ENCODE peak calls at places on chromosome 11, in four cellular contexts. E is CD4-positive, alpha-beta memory T cell; R is heart right ventricle; P is Peyer's patch. G is an unnamed sample.
A peak's percentile ranks its signal among the peaks of the same experiment; 100 is the strongest.

GRCh38 chr11:111282663-111283062 is 15.7 kb upstream of the POU2AF3 start:
- DNase-seq in E (no peak), R (no peak), P (no peak), G (no peak)

GRCh38 chr11:133894956-133895549 is 49.7 kb upstream of the SPATA19 start:
- DNase-seq in E (no peak), R (no peak), P (no peak), G (peak; percentile 15)

GRCh38 chr11:14018441-14018840 is 55.9 kb downstream of the SPON1 start:
- DNase-seq in E (no peak), R (no peak), P (no peak), G (no peak)

GRCh38 chr11:111836766-111837165 is 34.6 kb downstream of the ALG9 start:
- DNase-seq in E (no peak), R (no peak), P (no peak), G (no peak)

GRCh38 chr11:32072872-32073661 is 17.8 kb upstream of the RCN1 start:
- DNase-seq in E (no peak), R (no peak), P (no peak), G (no peak)

GRCh38 chr11:75148436-75148983 is 2.4 kb upstream of the SLCO2B1 start:
- DNase-seq in E (no peak), R (no peak), P (no peak), G (no peak)

GRCh38 chr11:66002648-66003225 is 434 bp downstream of the BANF1 start:
- DNase-seq in E (no peak), R (no peak), P (no peak), G (peak; percentile 70)

GRCh38 chr11:68255526-68255925 is 16.2 kb downstream of the C11orf24 start:
- DNase-seq in E (no peak), R (no peak), P (no peak), G (no peak)

GRCh38 chr11:76626921-76627391 is 43.6 kb downstream of the LRRC32 start:
- DNase-seq in E (no peak), R (no peak), P (peak; percentile 69), G (no peak)

GRCh38 chr11:58900479-58901420 is 38.5 kb upstream of the GLYATL1 start:
- DNase-seq in E (no peak), R (peak; percentile 64), P (peak; percentile 37), G (peak; percentile 83)

GRCh38 chr11:22193348-22194051 is 615 bp downstream of the ANO5 start:
- DNase-seq in E (no peak), R (peak; percentile 29), P (no peak), G (peak; percentile 26)

GRCh38 chr11:20592741-20593140 is 6.7 kb upstream of the SLC6A5 start:
- DNase-seq in E (no peak), R (no peak), P (no peak), G (no peak)

GRCh38 chr11:119741369-119742262 is 12.6 kb upstream of the NECTIN1 start:
- DNase-seq in E (no peak), R (peak; percentile 73), P (no peak), G (peak; percentile 69)

GRCh38 chr11:3155216-3155615 is 9.9 kb downstream of the OSBPL5 start:
- DNase-seq in E (no peak), R (peak; percentile 21), P (no peak), G (no peak)

GRCh38 chr11:44308256-44308922 is 1.6 kb downstream of the ALX4 start:
- DNase-seq in E (no peak), R (no peak), P (no peak), G (no peak)

GRCh38 chr11:61671527-61671926 is 8.7 kb upstream of the DAGLA start:
- DNase-seq in E (no peak), R (no peak), P (no peak), G (no peak)

DNA sequence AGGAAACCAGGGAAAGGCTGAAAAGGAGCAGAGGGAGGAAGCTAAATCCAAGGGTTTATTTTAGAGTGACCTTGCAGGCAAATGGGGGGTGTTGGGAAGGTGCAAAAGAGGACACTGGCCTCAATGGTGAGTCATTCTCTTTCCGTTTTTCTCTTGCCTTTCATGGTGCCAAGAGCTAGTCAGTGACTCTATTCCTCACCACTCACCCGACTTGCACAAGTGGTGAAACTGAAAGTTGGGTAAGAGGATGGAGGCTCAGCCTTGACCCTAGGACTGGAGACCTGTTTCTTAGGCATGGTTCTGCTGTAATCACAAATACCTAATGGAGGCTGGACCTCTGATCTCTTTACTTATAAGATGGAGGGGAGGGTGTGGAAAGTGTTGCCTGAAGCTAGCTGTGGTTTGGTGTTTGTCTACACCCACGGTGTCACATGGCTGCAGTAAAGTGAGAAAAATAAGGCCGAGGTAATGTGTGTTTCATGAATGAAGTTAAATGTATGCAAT is 67.3 kb upstream of the CREB3L1 start:
- DNase-seq in E (no peak), R (no peak), P (no peak), G (no peak)
- H3K4me3 ChIP-seq in E (no peak overlapping the region), R (no peak overlapping the region), P (no peak overlapping the region), G (no peak overlapping the region)

GRCh38 chr11:11501546-11502274 is 120.1 kb downstream of the GALNT18 start:
- DNase-seq in E (no peak), R (no peak), P (no peak), G (no peak)

GRCh38 chr11:11500744-11501487 is 120.9 kb downstream of the GALNT18 start:
- DNase-seq in E (no peak), R (no peak), P (no peak), G (no peak)

GRCh38 chr11:11498195-11498594 is 123.6 kb downstream of the GALNT18 start:
- DNase-seq in E (no peak), R (no peak), P (no peak), G (no peak)

GRCh38 chr11:11496879-11497278 is 124.9 kb downstream of the GALNT18 start:
- DNase-seq in E (no peak), R (no peak), P (no peak), G (no peak)

DNA sequence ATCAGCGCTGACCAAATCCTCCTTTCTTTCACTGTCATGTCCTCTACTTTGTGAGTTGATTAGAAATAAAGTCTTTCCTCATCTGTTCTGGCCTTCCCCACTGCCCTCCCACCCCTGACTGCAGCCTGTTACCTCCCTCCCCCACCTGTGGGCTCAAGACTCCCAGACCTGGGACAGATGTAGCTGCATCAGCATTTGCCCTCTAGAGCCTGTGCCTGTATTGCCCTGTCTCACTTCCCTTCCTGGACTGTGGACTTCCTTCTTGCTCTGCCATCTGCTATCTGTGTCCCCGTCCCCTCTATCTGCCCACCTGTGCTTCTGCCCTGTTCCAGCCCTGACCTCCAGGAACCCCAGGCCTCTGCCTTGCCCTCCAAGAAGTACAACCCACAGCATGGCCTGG is 122.5 kb downstream of the GALNT18 start:
- DNase-seq in E (no peak), R (no peak), P (no peak), G (no peak)
- H3K27ac ChIP-seq in E (no peak overlapping the region), R (no peak overlapping the region), P (no peak overlapping the region), G (no peak overlapping the region)

GRCh38 chr11:83680351-83680750 is 394.2 kb upstream of the CCDC90B start:
- DNase-seq in E (no peak), R (no peak), P (no peak), G (no peak)

GRCh38 chr11:83682645-83682973 is 396.4 kb upstream of the CCDC90B start:
- DNase-seq in E (no peak), R (no peak), P (no peak), G (no peak)

GRCh38 chr11:83681944-83682644 is 395.9 kb upstream of the CCDC90B start:
- DNase-seq in E (no peak), R (no peak), P (no peak), G (no peak)

GRCh38 chr11:83684071-83684470 is 397.9 kb upstream of the CCDC90B start:
- DNase-seq in E (no peak), R (no peak), P (no peak), G (no peak)

GRCh38 chr11:83681045-83681781 is 395.0 kb upstream of the CCDC90B start:
- DNase-seq in E (no peak), R (no peak), P (no peak), G (no peak)
- H3K4me1 ChIP-seq in E (no peaks in the 10 kb centered on the region), R (no peaks in the 10 kb centered on the region), P (no peaks in the 10 kb centered on the region), G (no peaks in the 10 kb centered on the region)

GRCh38 chr11:1871531-1871930 is 18.6 kb downstream of the LSP1 start:
- DNase-seq in E (peak; percentile 33), R (peak; percentile 6), P (no peak), G (no peak)
- H3K4me3 ChIP-seq in E (no peak overlapping the region), R (peak overlapping the region; percentile 29), P (peak overlapping the region; percentile 17), G (peak overlapping the region; percentile 34)